ENCODE peak calls at places on chromosomes 16 and 17, in five cellular contexts. Y is fibroblast of pulmonary artery; R is NCI-H1417; L is AG04449; O is stimulated activated CD8-positive, alpha-beta memory T cell treated with anti-CD3 and anti-CD28 coated beads, Interleukin-4, amount 100 ng/mL, for 24 hours. U is an unnamed sample.

GRCh38 chr17:55577687-55578086 is 66.4 kb upstream of the SMIM36 start:
- DNase-seq in R (no peak), L (no peak), Y (no peak), O (no peak), U (no peak)

GRCh38 chr16:4972938-4973587 is 14.9 kb downstream of the SEC14L5 start:
- DNase-seq in O (no peak), Y (peak; percentile 28), L (no peak), R (no peak), U (no peak)

GRCh38 chr16:55495616-55496289 is 13.1 kb upstream of the LPCAT2 start:
- DNase-seq in L (peak; percentile 80), R (no peak), Y (no peak), O (no peak), U (peak; percentile 87)

GRCh38 chr17:29587591-29587990 is 1.9 kb downstream of the GIT1 start:
- DNase-seq in O (no peak), R (no peak), Y (no peak), L (no peak), U (no peak)

GRCh38 chr17:21573961-21574610 is 118.2 kb upstream of the KCNJ18 start:
- DNase-seq in Y (peak; percentile 88), L (peak; percentile 10), O (no peak), R (no peak), U (peak; percentile 13)

GRCh38 chr16:55640714-55641327 is 15.0 kb upstream of the SLC6A2 start:
- DNase-seq in Y (no peak), O (no peak), R (no peak), L (no peak), U (no peak)

GRCh38 chr17:7281953-7282751 is 634 bp downstream of the SLC2A4 start:
- DNase-seq in Y (no peak), O (no peak), L (no peak), R (peak; percentile 28), U (no peak)

GRCh38 chr16:89569506-89570341 is 5.8 kb upstream of the CPNE7 start:
- DNase-seq in R (no peak), O (no peak), L (no peak), Y (no peak), U (no peak)

GRCh38 chr17:56717471-56717870 is 116.2 kb downstream of the C17orf67 start:
- DNase-seq in Y (no peak), R (no peak), L (no peak), O (no peak), U (no peak)

GRCh38 chr17:77365584-77366186 is 224.9 kb downstream of the SEC14L1 start:
- DNase-seq in R (peak; percentile 88), O (no peak), L (peak; percentile 63), Y (peak; percentile 80), U (no peak)

GRCh38 chr17:4150106-4150505 is 7.1 kb downstream of the CYB5D2 start:
- DNase-seq in L (no peak), O (no peak), Y (no peak), R (no peak), U (no peak)

GRCh38 chr16:61934591-61934990 is 101.6 kb downstream of the CDH8 start:
- DNase-seq in O (no peak), L (no peak), R (no peak), Y (no peak), U (no peak)

GRCh38 chr16:89042711-89043551 is 50.7 kb upstream of the ACSF3 start:
- DNase-seq in Y (no peak), O (no peak), L (no peak), R (no peak), U (no peak)

GRCh38 chr16:86783626-86784266 is 205.4 kb downstream of the FOXL1 start:
- DNase-seq in R (no peak), O (no peak), Y (no peak), L (no peak), U (no peak)

GRCh38 chr16:57618306-57619132 is 9.9 kb upstream of the ADGRG1 start:
- DNase-seq in R (peak; percentile 18), O (no peak), Y (no peak), L (no peak), U (no peak)

GRCh38 chr16:49273771-49274170 is 7.9 kb downstream of the CBLN1 start:
- DNase-seq in Y (no peak), L (no peak), R (no peak), O (no peak), U (no peak)

GRCh38 chr16:49890876-49891275 is 35.0 kb upstream of the ZNF423 start:
- DNase-seq in L (no peak), R (no peak), Y (peak; percentile 9), O (no peak), U (no peak)

GRCh38 chr17:50511058-50511457 is 2.8 kb downstream of the MYCBPAP start:
- DNase-seq in R (no peak), L (no peak), Y (peak; percentile 25), O (no peak), U (no peak)

GRCh38 chr17:77796201-77796860 is 162.2 kb upstream of the TNRC6C start:
- DNase-seq in L (no peak), R (peak; percentile 77), Y (no peak), O (no peak), U (no peak)

GRCh38 chr17:49798738-49799137 is 10.3 kb downstream of the KAT7 start:
- DNase-seq in R (no peak), Y (no peak), L (no peak), O (no peak), U (no peak)

GRCh38 chr17:81900181-81900820 is 1.7 kb upstream of the NPB start:
- DNase-seq in Y (no peak), O (no peak), R (no peak), L (no peak), U (no peak)

GRCh38 chr16:50238868-50239301 is 27.5 kb upstream of the ADCY7 start:
- DNase-seq in O (no peak), Y (no peak), L (no peak), R (peak; percentile 75), U (no peak)

GRCh38 chr16:67922740-67923139 is 8.9 kb downstream of the CTRL start:
- DNase-seq in R (peak; percentile 76), O (no peak), L (no peak), Y (no peak), U (no peak)

GRCh38 chr16:89026121-89026612 is 49.2 kb upstream of the CBFA2T3 start:
- DNase-seq in O (peak; percentile 37), R (no peak), L (no peak), Y (no peak), U (no peak)

GRCh38 chr17:44722254-44722653 is 13.8 kb downstream of the DBF4B start:
- DNase-seq in L (no peak), R (no peak), O (no peak), Y (no peak), U (no peak)

GRCh38 chr17:4623249-4623648 is 18.2 kb downstream of the ALOX15 start:
- DNase-seq in O (no peak), Y (peak; percentile 45), L (no peak), R (no peak), U (peak; percentile 54)

GRCh38 chr17:39678340-39679116 is 9.3 kb downstream of the PGAP3 start:
- DNase-seq in O (no peak), L (no peak), R (no peak), Y (no peak), U (no peak)